ENCODE peak calls at places on chromosome 9, in ten cellular contexts. Q is IMR-90, T is BE2C, D is Peyer's patch, S is left ventricle myocardium inferior, P is transverse colon, E is fibroblast of lung, Z is A673, C is mammary epithelial cell, Y is astrocyte. B is an unnamed sample.

GRCh38 chr9:119974026-119974425 is 604.8 kb upstream of the BRINP1 start:
- DNase-seq in C (no peak), E (peak; percentile 36), Z (no peak), D (no peak), P (no peak), Q (no peak), T (no peak), S (no peak), Y (peak; percentile 20), B (no peak)

GRCh38 chr9:136947955-136948510 is 3.0 kb downstream of the C8G start:
- DNase-seq in S (peak; percentile 71), D (peak; percentile 36), Q (peak; percentile 4), Y (no peak), P (peak; percentile 64), Z (peak; percentile 34), E (no peak), T (peak; percentile 67), C (peak; percentile 12), B (peak; percentile 76)

GRCh38 chr9:124659099-124659659 is 111.9 kb downstream of the NR6A1 start:
- DNase-seq in Z (peak; percentile 87), C (peak; percentile 93), T (peak; percentile 90), P (peak; percentile 66), S (peak; percentile 80), D (peak; percentile 59), Q (peak; percentile 97), Y (peak; percentile 96), E (peak; percentile 97), B (peak; percentile 93)

GRCh38 chr9:70257991-70258691 is 637 bp upstream of the SMC5 start:
- DNase-seq in Q (peak; percentile 48), Y (peak; percentile 57), T (no peak), Z (peak; percentile 53), D (peak; percentile 19), E (peak; percentile 72), P (peak; percentile 85), C (peak; percentile 83), S (no peak), B (peak; percentile 73)

GRCh38 chr9:98808411-98808815 is 943 bp downstream of the GALNT12 start:
- DNase-seq in S (no peak), E (no peak), D (no peak), Q (no peak), P (peak; percentile 93), C (no peak), Z (no peak), T (no peak), Y (no peak), B (no peak)

GRCh38 chr9:297104-297794 is 82.6 kb downstream of the DOCK8 start:
- DNase-seq in E (no peak), D (peak; percentile 30), Q (no peak), P (peak; percentile 29), C (peak; percentile 80), T (no peak), S (no peak), Z (no peak), Y (no peak), B (peak; percentile 53)

GRCh38 chr9:131738838-131739191 is 1.1 kb downstream of the RAPGEF1 start:
- DNase-seq in T (no peak), P (peak; percentile 65), D (no peak), S (no peak), C (peak; percentile 42), Y (no peak), Z (peak; percentile 26), Q (no peak), E (no peak), B (peak; percentile 69)

GRCh38 chr9:89278997-89279739 is 31.8 kb upstream of the CKS2 start:
- DNase-seq in C (peak; percentile 49), P (no peak), E (peak; percentile 55), S (no peak), Z (peak; percentile 74), D (no peak), T (peak; percentile 45), Y (peak; percentile 38), Q (peak; percentile 71), B (no peak)

GRCh38 chr9:113997610-113998009 is 80.5 kb downstream of the AMBP start:
- DNase-seq in Q (no peak), T (no peak), C (no peak), P (no peak), Z (no peak), E (no peak), D (no peak), S (no peak), Y (no peak), B (peak; percentile 35)

GRCh38 chr9:16257604-16258003 is 612.9 kb downstream of the BNC2 start:
- DNase-seq in T (no peak), Q (no peak), Y (no peak), P (no peak), C (no peak), E (no peak), Z (no peak), D (no peak), S (no peak), B (no peak)

GRCh38 chr9:133945314-133945975 is 46.7 kb downstream of the VAV2 start:
- DNase-seq in P (no peak), D (peak; percentile 80), Y (no peak), Z (no peak), S (peak; percentile 6), Q (no peak), T (no peak), C (no peak), E (no peak), B (no peak)

GRCh38 chr9:95793924-95794828 is 81.3 kb upstream of the ERCC6L2 start:
- DNase-seq in P (no peak), Q (peak; percentile 98), Z (peak; percentile 71), E (peak; percentile 97), T (no peak), Y (peak; percentile 97), S (no peak), C (peak; percentile 19), D (no peak), B (no peak)

GRCh38 chr9:124869986-124870560 is 8.1 kb downstream of the ARPC5L start:
- DNase-seq in Y (no peak), C (peak; percentile 44), Z (peak; percentile 67), P (peak; percentile 77), T (no peak), D (peak; percentile 86), E (peak; percentile 35), Q (peak; percentile 37), S (no peak), B (peak; percentile 63)

GRCh38 chr9:89745601-89746376 is 141.0 kb downstream of the GADD45G start:
- DNase-seq in D (no peak), T (peak; percentile 45), E (no peak), Z (no peak), Y (no peak), C (no peak), S (no peak), P (no peak), Q (no peak), B (no peak)

GRCh38 chr9:18896531-18897179 is 136.4 kb downstream of the SAXO1 start:
- DNase-seq in Q (no peak), S (no peak), Y (peak; percentile 17), C (peak; percentile 30), P (no peak), Z (no peak), E (peak; percentile 31), D (no peak), T (no peak), B (no peak)

GRCh38 chr9:69961834-69962233 is 81.8 kb upstream of the MAMDC2 start:
- DNase-seq in Q (no peak), P (no peak), C (peak; percentile 48), Z (no peak), S (no peak), Y (no peak), E (no peak), T (no peak), D (no peak), B (no peak)

GRCh38 chr9:2966846-2967372 is 123.0 kb upstream of the PUM3 start:
- DNase-seq in E (no peak), D (no peak), S (no peak), T (no peak), Z (peak; percentile 74), Y (no peak), P (no peak), Q (no peak), C (no peak), B (no peak)

GRCh38 chr9:129351058-129351641 is 173.1 kb upstream of the IER5L start:
- DNase-seq in Y (no peak), P (no peak), E (no peak), C (no peak), D (no peak), Z (peak; percentile 73), Q (no peak), T (peak; percentile 68), S (no peak), B (no peak)

GRCh38 chr9:80285325-80285724 is 713.6 kb downstream of the TLE4 start:
- DNase-seq in Q (peak; percentile 7), Y (peak; percentile 6), E (peak; percentile 21), S (no peak), T (no peak), P (no peak), D (no peak), C (peak; percentile 13), Z (peak; percentile 17), B (no peak)
- TF ChIP-seq CTCF in Q (peak; percentile 32), Y (peak; percentile 31), E (peak; percentile 32), S (peak; percentile 31), T (peak; percentile 58), P (no peak), D (no peak), C (peak; percentile 23), Z (peak; percentile 54), B (peak; percentile 20)

GRCh38 chr9:122403381-122404002 is 32.7 kb downstream of the PTGS1 start:
- DNase-seq in S (no peak), Q (peak; percentile 52), D (no peak), P (no peak), C (no peak), E (peak; percentile 11), Y (no peak), Z (no peak), T (no peak), B (no peak)
- H3K9me3 ChIP-seq in S (peaks cover 21% of the 10 kb centered on the region), Q (no peaks in the 10 kb centered on the region), D (no peaks in the 10 kb centered on the region), P (no peaks in the 10 kb centered on the region), C (no peaks in the 10 kb centered on the region), E (no peaks in the 10 kb centered on the region), Y (no peaks in the 10 kb centered on the region), Z (no peaks in the 10 kb centered on the region), T (no peaks in the 10 kb centered on the region), B (no peaks in the 10 kb centered on the region)

GRCh38 chr9:128088253-128088945 is 20.4 kb downstream of the SLC25A25 start:
- DNase-seq in T (no peak), Y (no peak), Q (no peak), P (no peak), D (no peak), S (no peak), E (no peak), Z (no peak), C (no peak), B (no peak)
- TF ChIP-seq CTCF in T (no peak), Y (no peak), Q (no peak), P (no peak), D (no peak), S (no peak), E (no peak), Z (no peak), C (no peak), B (no peak)

GRCh38 chr9:34252016-34252415 is 73.2 kb downstream of the UBAP1 start:
- DNase-seq in Q (no peak), S (no peak), Y (peak; percentile 36), C (no peak), Z (no peak), T (no peak), E (peak; percentile 61), P (no peak), D (no peak), B (no peak)
- H3K9me3 ChIP-seq in Q (no peaks in the 10 kb centered on the region), S (no peaks in the 10 kb centered on the region), Y (no peaks in the 10 kb centered on the region), C (no peaks in the 10 kb centered on the region), Z (no peaks in the 10 kb centered on the region), T (no peaks in the 10 kb centered on the region), E (no peaks in the 10 kb centered on the region), P (no peaks in the 10 kb centered on the region), D (no peaks in the 10 kb centered on the region), B (no peaks in the 10 kb centered on the region)

GRCh38 chr9:135076876-135077430 is 10.5 kb upstream of the OLFM1 start:
- DNase-seq in Y (no peak), D (no peak), T (no peak), Q (no peak), Z (no peak), S (no peak), C (no peak), E (no peak), P (no peak), B (no peak)
- TF ChIP-seq CTCF in Y (no peak), D (no peak), T (peak; percentile 8), Q (no peak), Z (no peak), S (no peak), C (no peak), E (no peak), P (no peak), B (no peak)